ENCODE peak calls at places on chromosomes 1 and 21, in four cellular contexts. B is H1, P is GM12878, H is K562. E is an unnamed sample.

GRCh38 chr1:157043685-157044084 is 1.9 kb downstream of the ARHGEF11 start:
- DNase-seq in H (no peak), P (no peak), B (no peak), E (no peak)

GRCh38 chr1:27003745-27004470 is 8.7 kb downstream of the TENT5B start:
- DNase-seq in P (no peak), B (peak), H (no peak), E (no peak)

GRCh38 chr1:165896277-165896676 is 68.9 kb downstream of the UCK2 start:
- DNase-seq in H (no peak), B (no peak), P (no peak), E (no peak)

GRCh38 chr1:182331412-182331811 is 60.2 kb downstream of the GLUL start:
- DNase-seq in P (no peak), H (no peak), B (no peak), E (no peak)

GRCh38 chr1:2888281-2888845 is 86.9 kb upstream of the TTC34 start:
- DNase-seq in B (no peak), H (peak), P (no peak), E (no peak)

GRCh38 chr1:2194898-2195673 is 514 bp upstream of the FAAP20 start:
- DNase-seq in P (peak), B (peak), H (peak), E (peak)

GRCh38 chr1:150233359-150234308 is 2.3 kb downstream of the ANP32E start:
- DNase-seq in B (peak), P (no peak), H (no peak), E (no peak)

GRCh38 chr1:92486251-92487077 is at the start of gene GFI1:
- DNase-seq in H (no peak), P (no peak), B (peak), E (no peak)

GRCh38 chr1:229114781-229115417 is 156.0 kb upstream of the RAB4A start:
- DNase-seq in B (no peak), P (no peak), H (no peak), E (no peak)

GRCh38 chr1:19825298-19825697 is 10.2 kb upstream of the RNF186 start:
- DNase-seq in B (peak), P (no peak), H (no peak), E (no peak)

GRCh38 chr1:3642921-3643675 is 6.8 kb downstream of the WRAP73 start:
- DNase-seq in H (no peak), B (no peak), P (no peak), E (no peak)

GRCh38 chr1:93190432-93190831 is 9.9 kb downstream of the CCDC18 start:
- DNase-seq in P (no peak), H (no peak), B (no peak), E (no peak)

GRCh38 chr1:204255225-204255624 is 41.4 kb upstream of the GOLT1A start:
- DNase-seq in B (peak), P (no peak), H (no peak), E (no peak)

GRCh38 chr1:210239295-210240155 is 6.9 kb downstream of the SERTAD4 start:
- DNase-seq in P (no peak), H (peak), B (no peak), E (peak)

GRCh38 chr21:18354947-18355346 is 48.6 kb downstream of the TMPRSS15 start:
- DNase-seq in H (no peak), P (no peak), B (no peak), E (no peak)

GRCh38 chr21:18349468-18349867 is 54.1 kb downstream of the TMPRSS15 start:
- DNase-seq in B (no peak), P (no peak), H (no peak), E (no peak)

GRCh38 chr21:18350216-18350615 is 53.4 kb downstream of the TMPRSS15 start:
- DNase-seq in H (no peak), B (no peak), P (no peak), E (no peak)
- TF ChIP-seq EGR1 in H (no peak), B (no peak), P (no peak), E (no peak)

DNA sequence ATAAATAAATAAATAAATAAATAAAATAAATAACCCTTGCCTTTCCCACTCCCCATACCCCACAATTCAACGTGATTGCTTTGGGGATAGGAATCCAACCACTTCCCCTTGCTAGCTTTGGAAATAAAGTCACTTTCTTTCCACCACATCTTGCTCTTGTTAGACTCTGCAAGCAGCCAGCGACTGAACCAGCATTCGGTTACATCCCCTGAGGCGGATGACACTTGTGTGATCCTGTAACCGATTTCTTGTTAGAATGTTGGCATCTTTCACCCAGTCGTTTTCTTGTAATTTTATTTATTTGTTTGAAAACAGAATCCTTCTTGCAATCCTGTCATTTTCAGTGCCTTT is 1.6 kb upstream of the IFNGR2 start:
- DNase-seq in P (no peak), H (no peak), B (no peak), E (no peak)
- H2AFZ ChIP-seq in P (no peak), H (no peak), B (no peak), E (peak)

DNA sequence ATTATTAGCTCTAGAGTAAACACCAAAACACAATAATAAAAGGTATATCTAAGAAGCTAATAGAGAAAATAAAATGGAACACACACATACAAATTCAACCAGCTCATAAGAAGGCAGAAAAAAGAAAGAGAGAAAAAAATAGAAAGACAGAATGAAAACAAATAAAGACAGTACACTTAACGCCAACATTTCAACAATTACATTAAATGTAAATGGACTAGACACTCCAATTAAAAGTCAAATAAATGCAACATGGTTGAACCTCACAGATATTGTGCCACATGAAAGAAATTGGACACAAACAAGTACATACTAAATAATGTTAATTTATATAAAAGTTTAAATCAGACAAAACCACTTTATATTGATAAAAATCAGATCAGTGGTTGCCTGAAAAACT is 56.0 kb downstream of the SLC44A5 start:
- DNase-seq in H (no peak), B (no peak), P (no peak), E (no peak)
- TF ChIP-seq SIN3A in H (no peak), B (no peak), P (no peak), E (no peak)

GRCh38 chr1:10788592-10789006 is 7.8 kb downstream of the CASZ1 start:
- DNase-seq in H (no peak), B (peak), P (no peak), E (no peak)
- TF ChIP-seq EGR1 in H (no peak), B (no peak), P (no peak), E (no peak)

GRCh38 chr1:223363856-223364684 is at the start of gene SUSD4:
- DNase-seq in H (peak), P (no peak), B (peak), E (no peak)
- H2AFZ ChIP-seq in H (no peak), P (no peak), B (peak), E (no peak)

E was measured in HCT116.